ENCODE peak calls at places on chromosomes 13 and 19, in nine cellular contexts. R is lower leg skin, C is choroid plexus epithelial cell, N is WERI-Rb-1, M is Caco-2, I is epithelial cell of esophagus, O is PC-9, K is MM.1S, A is Peyer's patch. F is an unnamed sample.

GRCh38 chr13:64925727-64926126 is 2304.4 kb downstream of the PCDH9 start:
- DNase-seq in R (no peak), C (no peak), N (no peak), M (no peak), I (no peak), O (no peak), K (no peak), A (no peak), F (no peak)

GRCh38 chr19:952680-953500 is 27.1 kb downstream of the ARID3A start:
- DNase-seq in R (no peak), C (peak), N (no peak), M (peak), I (peak), O (peak), K (no peak), A (peak), F (no peak)

GRCh38 chr19:8255426-8256125 is 46.4 kb downstream of the CERS4 start:
- DNase-seq in R (no peak), C (no peak), N (no peak), M (no peak), I (no peak), O (no peak), K (peak), A (no peak), F (no peak)

GRCh38 chr13:32165791-32166190 is 134.2 kb downstream of the FRY start:
- DNase-seq in R (no peak), C (no peak), N (no peak), M (peak), I (peak), O (no peak), K (no peak), A (no peak), F (peak)

GRCh38 chr19:35120492-35120891 is 4.9 kb downstream of the FXYD3 start:
- DNase-seq in R (no peak), C (peak), N (peak), M (no peak), I (peak), O (peak), K (no peak), A (no peak), F (peak)

GRCh38 chr19:48351341-48351752 is 12.4 kb downstream of the TMEM143 start:
- DNase-seq in R (peak), C (peak), N (peak), M (peak), I (peak), O (peak), K (peak), A (peak), F (peak)

GRCh38 chr13:44649834-44650233 is 73.7 kb upstream of the TSC22D1 start:
- DNase-seq in R (no peak), C (no peak), N (no peak), M (no peak), I (no peak), O (no peak), K (no peak), A (no peak), F (no peak)

GRCh38 chr13:98427331-98427995 is 149.4 kb downstream of the STK24 start:
- DNase-seq in R (no peak), C (no peak), N (no peak), M (no peak), I (no peak), O (no peak), K (no peak), A (no peak), F (no peak)

GRCh38 chr19:53333466-53334449 is at the start of gene ZNF845:
- DNase-seq in R (peak), C (peak), N (peak), M (peak), I (peak), O (peak), K (peak), A (peak), F (peak)

GRCh38 chr13:93238711-93239110 is 12.1 kb downstream of the GPC6 start:
- DNase-seq in R (no peak), C (no peak), N (no peak), M (no peak), I (no peak), O (no peak), K (no peak), A (no peak), F (no peak)

GRCh38 chr19:3113100-3114017 is 19.2 kb downstream of the GNA11 start:
- DNase-seq in R (no peak), C (no peak), N (no peak), M (no peak), I (no peak), O (no peak), K (no peak), A (no peak), F (no peak)

GRCh38 chr19:3110126-3110825 is 16.1 kb downstream of the GNA11 start:
- DNase-seq in R (no peak), C (no peak), N (no peak), M (no peak), I (no peak), O (no peak), K (no peak), A (no peak), F (no peak)

GRCh38 chr19:3109491-3109890 is 15.3 kb downstream of the GNA11 start:
- DNase-seq in R (no peak), C (no peak), N (no peak), M (no peak), I (no peak), O (no peak), K (no peak), A (no peak), F (no peak)

GRCh38 chr19:3112375-3113099 is 18.4 kb downstream of the GNA11 start:
- DNase-seq in R (no peak), C (no peak), N (no peak), M (no peak), I (no peak), O (no peak), K (no peak), A (no peak), F (no peak)

DNA sequence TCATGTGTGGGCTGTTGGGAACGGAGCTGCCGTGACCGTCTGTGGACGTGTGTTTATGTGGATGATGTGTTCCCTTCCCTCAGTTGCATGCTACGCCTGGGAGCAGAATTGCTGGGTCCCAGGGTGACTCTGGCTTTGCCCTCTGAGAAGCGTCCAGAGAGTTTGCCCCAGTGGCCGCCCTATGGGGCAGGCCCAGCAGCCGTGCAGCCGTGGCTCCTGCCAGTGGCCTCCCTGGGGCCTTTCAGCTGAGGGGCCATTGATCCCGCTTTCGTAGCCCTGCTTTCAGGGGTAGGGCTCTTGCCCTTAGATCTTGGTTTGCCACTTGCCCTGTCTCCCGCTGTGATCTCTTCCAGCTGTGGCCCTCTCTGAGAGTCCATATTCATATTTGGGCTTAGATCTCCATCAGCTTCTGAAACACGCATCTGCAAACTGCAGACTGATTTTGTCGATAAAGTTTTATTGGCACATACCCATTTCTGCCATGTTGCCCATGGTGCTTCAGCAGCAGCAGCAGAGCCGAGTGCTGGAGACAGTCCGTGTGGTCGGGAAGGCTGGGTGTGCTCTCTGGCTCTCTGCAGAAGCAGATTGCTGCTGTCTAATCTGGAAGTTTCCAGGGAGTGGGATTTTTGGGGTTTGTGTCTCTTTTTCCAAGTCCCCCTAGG is 17.6 kb downstream of the GNA11 start:
- DNase-seq in R (no peak), C (no peak), N (no peak), M (no peak), I (no peak), O (no peak), K (no peak), A (no peak), F (no peak)
- TF ChIP-seq CTCF in R (no peak), C (no peak), N (no peak), M (no peak), I (no peak), O (no peak), K (no peak), A (no peak), F (no peak)

GRCh38 chr19:13804830-13805683 is 9.8 kb downstream of the ZSWIM4 start:
- DNase-seq in R (no peak), C (no peak), N (no peak), M (no peak), I (no peak), O (no peak), K (no peak), A (no peak), F (no peak)
- TF ChIP-seq CTCF in R (no peak), C (peak), N (peak), M (peak), I (no peak), O (no peak), K (no peak), A (peak), F (no peak)

GRCh38 chr19:2210206-2210605 is 25.9 kb downstream of the PLEKHJ1 start:
- DNase-seq in R (no peak), C (no peak), N (no peak), M (no peak), I (no peak), O (no peak), K (no peak), A (no peak), F (no peak)

GRCh38 chr19:2208975-2209374 is 27.2 kb downstream of the PLEKHJ1 start:
- DNase-seq in R (no peak), C (no peak), N (no peak), M (no peak), I (no peak), O (no peak), K (no peak), A (no peak), F (no peak)

GRCh38 chr19:2207008-2207407 is 29.1 kb downstream of the PLEKHJ1 start:
- DNase-seq in R (no peak), C (no peak), N (no peak), M (no peak), I (no peak), O (no peak), K (no peak), A (no peak), F (no peak)

GRCh38 chr19:2209408-2209807 is 26.7 kb downstream of the PLEKHJ1 start:
- DNase-seq in R (no peak), C (no peak), N (no peak), M (no peak), I (no peak), O (no peak), K (no peak), A (no peak), F (no peak)

GRCh38 chr19:2207991-2208860 is 27.9 kb downstream of the PLEKHJ1 start:
- DNase-seq in R (peak), C (peak), N (peak), M (no peak), I (peak), O (no peak), K (no peak), A (peak), F (no peak)
- TF ChIP-seq CTCF in R (no peak), C (peak), N (peak), M (no peak), I (no peak), O (no peak), K (no peak), A (peak), F (no peak)

GRCh38 chr19:11451327-11451941 is 16.0 kb downstream of the PRKCSH start:
- DNase-seq in R (no peak), C (no peak), N (no peak), M (no peak), I (no peak), O (no peak), K (no peak), A (no peak), F (no peak)

GRCh38 chr19:11450570-11451326 is 15.3 kb downstream of the PRKCSH start:
- DNase-seq in R (no peak), C (no peak), N (no peak), M (no peak), I (no peak), O (no peak), K (no peak), A (no peak), F (no peak)

GRCh38 chr19:11452814-11453335 is 17.4 kb downstream of the PRKCSH start:
- DNase-seq in R (no peak), C (no peak), N (no peak), M (no peak), I (no peak), O (no peak), K (no peak), A (no peak), F (no peak)

GRCh38 chr19:11453468-11454341 is 18.3 kb downstream of the PRKCSH start:
- DNase-seq in R (no peak), C (no peak), N (no peak), M (no peak), I (no peak), O (no peak), K (no peak), A (no peak), F (no peak)

GRCh38 chr19:11451942-11452813 is 16.7 kb downstream of the PRKCSH start:
- DNase-seq in R (no peak), C (peak), N (peak), M (no peak), I (no peak), O (no peak), K (no peak), A (no peak), F (no peak)
- TF ChIP-seq CTCF in R (no peak), C (peak), N (peak), M (no peak), I (no peak), O (no peak), K (peak), A (no peak), F (no peak)

DNA sequence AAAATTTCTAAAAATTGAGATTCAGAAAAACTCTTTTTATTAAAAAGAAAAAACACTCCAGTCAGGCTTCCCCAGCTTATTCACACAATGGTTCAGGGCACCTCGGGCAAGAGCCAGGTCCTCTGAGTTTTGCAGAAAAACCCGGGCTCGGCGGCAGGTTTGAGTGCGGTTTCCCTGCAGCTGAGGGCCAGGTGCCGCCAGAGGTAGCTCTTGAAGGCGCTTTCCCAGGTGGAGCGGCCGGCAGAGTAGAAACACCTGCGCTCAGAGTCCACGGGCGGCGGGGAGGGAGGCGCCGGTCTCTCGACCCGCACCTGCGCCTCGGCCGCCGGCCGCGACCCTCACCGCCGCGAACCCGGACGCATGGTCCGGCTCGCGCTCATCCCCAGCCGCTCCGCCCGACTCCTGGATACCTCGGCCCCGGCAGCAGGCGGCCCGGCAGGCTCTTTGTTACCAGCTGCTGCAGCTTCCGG is 444 bp downstream of the PROSER1 start:
- DNase-seq in R (peak), C (peak), N (no peak), M (no peak), I (no peak), O (no peak), K (peak), A (no peak), F (no peak)
- TF ChIP-seq CTCF in R (no peak), C (no peak), N (no peak), M (no peak), I (peak), O (no peak), K (no peak), A (no peak), F (no peak)

DNA sequence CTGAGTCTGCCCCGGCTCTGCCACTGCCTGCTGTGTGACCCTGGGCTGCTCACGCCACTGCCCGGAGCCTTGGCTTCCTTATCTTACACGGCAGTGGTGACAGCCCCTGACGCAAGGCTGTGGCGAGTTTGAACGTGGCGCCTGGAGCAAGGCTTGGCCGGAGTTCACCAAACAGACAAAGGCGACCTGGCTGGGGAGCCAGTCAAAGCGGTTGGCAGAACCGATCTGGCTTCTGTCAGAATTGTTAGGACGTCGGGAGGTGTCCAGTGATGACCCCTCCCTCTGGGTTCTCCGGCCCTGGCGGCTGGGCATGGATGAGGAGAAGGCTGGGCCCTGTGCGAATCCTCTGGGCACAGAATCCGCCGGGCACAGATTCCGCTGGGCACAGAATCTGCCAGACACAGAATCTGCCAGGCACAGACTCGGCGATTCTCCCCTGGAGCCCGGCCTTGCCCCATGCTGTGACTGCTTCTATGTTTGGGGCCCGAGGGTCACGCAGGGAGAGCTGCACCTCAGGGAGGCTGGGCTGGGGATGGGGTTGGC is 11.7 kb upstream of the TMEM255B start:
- DNase-seq in R (no peak), C (no peak), N (no peak), M (no peak), I (no peak), O (no peak), K (no peak), A (no peak), F (no peak)
- TF ChIP-seq CTCF in R (no peak), C (no peak), N (no peak), M (no peak), I (no peak), O (no peak), K (no peak), A (no peak), F (no peak)

GRCh38 chr19:41746593-41747227 is 8.6 kb upstream of the CEACAM6 start:
- DNase-seq in R (no peak), C (peak), N (peak), M (peak), I (peak), O (peak), K (peak), A (no peak), F (peak)
- TF ChIP-seq CTCF in R (no peak), C (peak), N (peak), M (peak), I (peak), O (peak), K (peak), A (peak), F (peak)

GRCh38 chr13:75650991-75651390 is 14.9 kb downstream of the LMO7 start:
- DNase-seq in R (no peak), C (no peak), N (no peak), M (no peak), I (no peak), O (no peak), K (no peak), A (no peak), F (no peak)
- TF ChIP-seq CTCF in R (no peak), C (no peak), N (no peak), M (no peak), I (no peak), O (no peak), K (no peak), A (no peak), F (no peak)

GRCh38 chr19:33005440-33005839 is 33.4 kb downstream of the FAAP24 start:
- DNase-seq in R (no peak), C (no peak), N (no peak), M (no peak), I (peak), O (peak), K (no peak), A (no peak), F (no peak)
- TF ChIP-seq CTCF in R (no peak), C (no peak), N (no peak), M (no peak), I (no peak), O (no peak), K (no peak), A (no peak), F (no peak)

GRCh38 chr13:100533588-100534041 is 55.0 kb downstream of the GGACT start:
- DNase-seq in R (no peak), C (no peak), N (no peak), M (no peak), I (no peak), O (no peak), K (no peak), A (no peak), F (no peak)
- TF ChIP-seq CTCF in R (no peak), C (no peak), N (no peak), M (no peak), I (no peak), O (no peak), K (no peak), A (no peak), F (no peak)